ENCODE peak calls at places on chromosome 15, in nine cellular contexts. G, Q, J, M, B, W, S, E and F are unnamed samples.

GRCh38 chr15:80404719-80405553 is 754 bp downstream of the ARNT2 start:
- DNase-seq in B (no peak), E (peak), W (peak), M (no peak), J (no peak), S (no peak), Q (no peak), G (no peak), F (no peak)

GRCh38 chr15:52360229-52361203 is 64.9 kb upstream of the MYO5C start:
- DNase-seq in S (no peak), Q (no peak), J (no peak), G (no peak), M (no peak), E (no peak), W (peak), B (no peak), F (no peak)

GRCh38 chr15:81516461-81516860 is 142.4 kb upstream of the TMC3 start:
- DNase-seq in E (no peak), Q (no peak), W (no peak), G (peak), S (no peak), M (no peak), B (peak), J (no peak), F (no peak)

GRCh38 chr15:71756574-71757352 is 53.6 kb upstream of the NR2E3 start:
- DNase-seq in B (no peak), E (no peak), Q (no peak), M (no peak), J (no peak), W (no peak), S (no peak), G (no peak), F (no peak)

GRCh38 chr15:71275098-71275497 is 159.8 kb downstream of the THSD4 start:
- DNase-seq in S (no peak), J (no peak), B (no peak), M (no peak), E (no peak), Q (no peak), G (peak), W (no peak), F (no peak)

GRCh38 chr15:67542192-67542461 is 376 bp upstream of the MAP2K5 start:
- DNase-seq in W (peak), B (no peak), E (no peak), J (no peak), S (no peak), M (no peak), G (peak), Q (no peak), F (no peak)

GRCh38 chr15:66647358-66647757 is 54.7 kb upstream of the SMAD6 start:
- DNase-seq in M (no peak), W (no peak), Q (no peak), B (peak), G (no peak), S (peak), J (no peak), E (no peak), F (no peak)

GRCh38 chr15:40047413-40048154 is 8.6 kb upstream of the SRP14 start:
- DNase-seq in W (no peak), Q (peak), G (peak), J (peak), E (peak), B (peak), M (peak), S (peak), F (peak)

GRCh38 chr15:63539517-63539916 is 35.1 kb downstream of the USP3 start:
- DNase-seq in S (no peak), G (no peak), Q (no peak), M (no peak), J (no peak), E (no peak), B (peak), W (no peak), F (peak)

GRCh38 chr15:37872661-37873060 is 61.8 kb upstream of the TMCO5A start:
- DNase-seq in J (no peak), W (no peak), E (no peak), B (no peak), S (no peak), G (no peak), M (no peak), Q (no peak), F (no peak)

GRCh38 chr15:80694624-80695098 is 449 bp upstream of the ABHD17C start:
- DNase-seq in J (peak), B (peak), M (peak), G (peak), S (peak), W (peak), Q (peak), E (peak), F (peak)

GRCh38 chr15:27573800-27574485 is 525.2 kb downstream of the OCA2 start:
- DNase-seq in J (no peak), W (peak), B (no peak), M (no peak), G (no peak), S (no peak), Q (no peak), E (no peak), F (no peak)

GRCh38 chr15:72155021-72155621 is 36.9 kb downstream of the SENP8 start:
- DNase-seq in S (peak), J (no peak), M (no peak), E (peak), B (peak), W (no peak), G (peak), Q (no peak), F (peak)

GRCh38 chr15:33188654-33189257 is 5.8 kb downstream of the FMN1 start:
- DNase-seq in J (no peak), W (no peak), E (no peak), B (peak), G (no peak), Q (no peak), S (no peak), M (no peak), F (no peak)

GRCh38 chr15:31216210-31216911 is 110.3 kb upstream of the KLF13 start:
- DNase-seq in B (peak), S (peak), M (no peak), J (peak), E (peak), Q (no peak), W (peak), G (peak), F (peak)

GRCh38 chr15:51356147-51356546 is 14.7 kb downstream of the GLDN start:
- DNase-seq in M (no peak), S (no peak), B (no peak), Q (no peak), G (no peak), E (no peak), J (no peak), W (no peak), F (no peak)

GRCh38 chr15:51359981-51360380 is 18.5 kb downstream of the GLDN start:
- DNase-seq in M (no peak), Q (no peak), W (no peak), B (no peak), J (no peak), S (no peak), G (no peak), E (no peak), F (no peak)

GRCh38 chr15:51356983-51357382 is 15.5 kb downstream of the GLDN start:
- DNase-seq in S (no peak), B (no peak), Q (no peak), W (no peak), M (no peak), E (no peak), G (no peak), J (no peak), F (no peak)
- H3K27ac ChIP-seq in S (no peak), B (no peak), Q (no peak), W (no peak), M (no peak), E (no peak), G (no peak), J (no peak), F (no peak)

DNA sequence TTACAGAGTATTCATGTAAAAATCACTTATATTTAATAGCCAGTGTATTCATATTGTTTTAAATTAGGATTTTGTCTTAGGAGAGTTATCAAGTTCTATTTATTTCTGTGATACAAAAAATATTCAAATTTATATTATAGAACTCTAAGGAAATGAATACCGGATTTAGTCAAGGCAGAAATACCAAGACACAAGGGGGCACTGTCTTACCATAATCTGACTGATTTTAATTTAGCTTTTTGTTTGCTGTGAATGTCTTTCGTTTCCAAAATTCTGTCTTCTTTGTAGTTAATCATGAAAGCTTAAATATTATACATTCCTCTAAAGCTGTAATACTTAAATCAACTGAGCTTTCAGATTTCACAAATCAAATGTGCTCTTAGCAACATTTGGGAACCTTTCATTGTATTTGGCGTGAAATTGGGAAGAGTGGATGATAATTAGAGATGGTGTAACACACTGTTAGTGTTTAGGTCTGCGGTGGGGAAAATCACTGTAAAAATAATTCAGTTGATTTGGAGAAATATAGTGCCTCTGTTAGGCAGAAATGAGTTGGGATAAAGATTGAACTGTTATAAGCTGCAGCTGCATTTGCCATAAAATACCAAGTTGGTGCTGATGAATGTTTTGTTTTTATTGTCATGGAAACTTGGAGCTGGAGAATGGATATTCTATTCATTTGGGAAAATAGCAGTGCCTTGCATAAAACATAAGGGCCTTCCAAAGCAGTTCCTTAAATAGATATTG is 228.1 kb downstream of the TCF12 start:
- DNase-seq in Q (no peak), M (no peak), G (peak), S (no peak), J (no peak), B (peak), W (peak), E (no peak), F (no peak)
- H3K27ac ChIP-seq in Q (no peak), M (no peak), G (no peak), S (no peak), J (no peak), B (peak), W (no peak), E (no peak), F (peak)

DNA sequence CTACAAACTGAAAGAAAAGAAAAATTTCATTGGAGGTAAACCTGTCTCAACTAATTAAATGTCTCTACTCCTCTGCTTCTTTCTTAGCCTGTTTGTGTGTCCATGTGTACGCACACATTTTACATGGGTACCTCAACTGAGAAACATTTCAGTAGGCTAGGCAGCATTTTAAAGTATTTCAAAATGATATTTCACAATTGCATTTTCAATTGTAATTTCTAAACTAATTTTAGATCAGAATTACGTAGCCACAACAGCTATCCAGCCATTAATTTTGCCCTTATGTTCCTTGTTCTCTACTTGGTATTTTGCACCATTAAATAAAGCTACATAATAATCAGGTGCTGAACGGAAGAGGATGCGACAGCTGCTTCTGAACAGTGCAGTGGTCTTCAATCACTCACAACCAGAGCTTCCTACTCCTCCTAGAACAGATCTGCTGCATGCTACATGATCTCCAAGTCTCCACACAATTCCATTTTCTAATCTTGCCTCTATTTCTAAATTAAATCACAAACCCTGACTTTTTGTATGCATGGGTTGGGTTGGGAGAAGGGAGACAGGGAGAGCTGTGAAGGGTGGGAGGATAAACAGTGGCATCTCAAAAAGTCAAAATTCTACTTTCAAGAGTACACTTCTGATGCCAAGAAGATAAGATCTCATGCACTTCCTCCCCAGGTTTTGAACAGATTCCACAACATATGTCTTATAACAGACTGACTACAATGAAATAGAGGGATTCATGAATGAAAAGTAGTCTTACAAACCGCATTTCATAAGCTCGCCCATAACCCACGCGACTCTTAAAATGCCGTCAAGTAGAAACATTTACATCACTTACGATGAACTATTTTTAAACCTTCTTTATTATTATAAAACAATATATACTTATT is 57.4 kb downstream of the CHSY1 start:
- DNase-seq in M (no peak), Q (no peak), S (no peak), E (no peak), G (no peak), W (no peak), B (no peak), J (no peak), F (no peak)
- H3K27ac ChIP-seq in M (no peak), Q (no peak), S (no peak), E (peak), G (no peak), W (no peak), B (no peak), J (peak), F (peak)

DNA sequence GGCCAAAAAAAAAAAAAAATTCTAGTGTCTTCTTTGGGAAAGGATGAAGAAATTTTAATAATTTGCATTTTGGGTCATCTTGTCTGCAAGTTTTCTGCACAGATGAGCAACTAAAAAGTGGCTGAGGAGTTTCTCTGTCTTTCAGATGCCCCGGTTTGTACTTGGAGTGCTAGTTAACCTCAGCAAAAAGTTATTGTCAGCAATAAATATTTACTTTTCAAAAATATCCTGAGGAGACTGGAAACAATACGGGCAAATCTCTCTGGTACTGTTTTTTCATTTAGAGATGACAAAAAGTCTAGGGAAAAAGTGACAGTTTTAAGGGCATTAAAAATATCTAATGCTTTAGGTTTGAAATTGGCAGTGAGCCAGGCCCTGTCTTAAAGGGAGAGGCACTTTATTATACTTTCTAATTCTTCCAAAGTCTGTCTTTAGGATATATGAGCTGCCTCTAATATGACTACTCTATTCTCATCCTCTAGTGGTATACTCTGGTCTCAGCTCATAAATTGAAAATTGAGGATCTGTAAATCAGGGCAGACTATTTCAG is 436.0 kb upstream of the NR2F2 start:
- DNase-seq in S (no peak), B (no peak), J (no peak), M (no peak), W (no peak), G (no peak), E (no peak), Q (no peak), F (no peak)
- H3K27ac ChIP-seq in S (no peak), B (no peak), J (no peak), M (no peak), W (no peak), G (no peak), E (no peak), Q (no peak), F (peak)

DNA sequence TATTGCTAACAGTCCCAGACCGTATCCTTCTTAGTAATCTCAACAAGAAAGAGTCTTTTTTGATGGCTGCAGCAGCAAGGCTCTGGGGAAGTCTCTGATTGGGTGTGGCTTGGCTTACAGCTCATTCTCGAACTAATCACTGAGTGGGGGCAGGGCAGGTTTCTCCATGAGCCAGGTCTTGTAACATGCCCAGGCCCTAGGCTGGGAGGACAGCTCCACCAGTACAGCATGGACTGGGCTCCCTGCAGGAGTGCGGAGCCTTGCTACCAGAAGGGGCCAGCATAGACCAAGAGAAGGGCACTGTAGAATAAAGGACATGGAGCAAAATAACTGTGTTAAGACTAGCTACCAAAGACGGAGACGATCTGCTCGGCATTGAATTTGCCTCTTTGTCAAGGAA is 7.2 kb downstream of the CD276 start:
- DNase-seq in S (peak), B (peak), W (peak), Q (no peak), G (peak), M (no peak), E (peak), J (peak), F (peak)
- H3K27ac ChIP-seq in S (no peak), B (no peak), W (no peak), Q (no peak), G (peak), M (no peak), E (peak), J (no peak), F (no peak)

GRCh38 chr15:83322061-83322460 is 37.6 kb upstream of the BNC1 start:
- DNase-seq in G (peak), M (no peak), J (no peak), S (no peak), W (no peak), B (no peak), E (no peak), Q (no peak), F (no peak)

GRCh38 chr15:83320404-83320803 is 35.9 kb upstream of the BNC1 start:
- DNase-seq in G (no peak), J (no peak), M (no peak), Q (no peak), B (no peak), S (no peak), W (no peak), E (no peak), F (no peak)

GRCh38 chr15:83324799-83325198 is 40.3 kb upstream of the BNC1 start:
- DNase-seq in B (no peak), W (no peak), Q (no peak), M (no peak), E (no peak), S (no peak), J (no peak), G (no peak), F (no peak)

GRCh38 chr15:83320831-83321230 is 36.4 kb upstream of the BNC1 start:
- DNase-seq in M (no peak), J (no peak), W (no peak), E (no peak), S (no peak), Q (no peak), B (no peak), G (no peak), F (no peak)

DNA sequence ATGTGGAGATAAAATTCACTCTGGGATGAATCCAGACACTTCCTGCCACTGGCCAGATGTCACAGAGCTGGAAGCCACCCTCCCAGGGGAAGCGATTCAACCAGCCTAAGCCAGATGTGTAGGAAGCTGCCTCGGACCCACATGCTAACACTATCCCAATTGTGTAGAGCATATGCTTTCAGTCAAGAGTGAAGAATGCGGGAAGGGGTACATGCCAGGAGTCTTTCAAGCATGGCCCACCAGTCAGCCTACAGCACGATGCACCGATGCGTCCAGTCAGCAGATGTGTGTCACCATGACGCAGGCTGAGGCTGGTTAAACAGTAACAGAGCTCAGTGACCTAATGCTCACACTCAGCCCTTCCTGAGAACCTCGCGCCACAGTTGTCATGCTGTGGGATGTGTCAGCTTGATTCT is 38.8 kb upstream of the BNC1 start:
- DNase-seq in E (no peak), W (no peak), Q (no peak), B (peak), S (no peak), J (no peak), M (no peak), G (peak), F (no peak)
- H3K27ac ChIP-seq in E (no peak), W (no peak), Q (no peak), B (no peak), S (no peak), J (no peak), M (no peak), G (peak), F (no peak)

GRCh38 chr15:43868412-43868811 is 41.6 kb downstream of the WDR76 start:
- DNase-seq in E (no peak), M (no peak), Q (no peak), B (no peak), S (no peak), J (no peak), W (no peak), G (no peak), F (no peak)
- H3K27ac ChIP-seq in E (no peak), M (no peak), Q (no peak), B (no peak), S (no peak), J (no peak), W (no peak), G (no peak), F (no peak)

DNA sequence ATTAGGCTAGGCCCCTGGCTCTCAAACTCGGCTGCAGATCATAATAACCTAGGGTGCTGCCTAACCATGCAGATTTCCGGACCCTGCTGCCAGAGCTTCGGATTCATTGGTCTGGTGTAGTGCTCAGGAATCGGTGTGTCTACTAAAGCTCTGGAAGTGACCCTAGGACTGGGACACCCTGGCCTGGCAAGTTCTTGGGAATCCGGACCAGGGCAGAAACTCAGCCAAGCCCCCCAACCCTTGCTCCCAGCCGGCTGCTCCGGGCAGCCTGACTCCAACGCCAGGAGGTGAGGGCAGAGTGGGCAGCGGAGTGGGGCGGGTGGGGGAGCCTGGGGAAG is 23.0 kb downstream of the IGDCC3 start:
- DNase-seq in E (no peak), B (no peak), G (no peak), Q (no peak), M (no peak), S (no peak), J (peak), W (no peak), F (no peak)
- H3K27ac ChIP-seq in E (no peak), B (no peak), G (no peak), Q (no peak), M (no peak), S (no peak), J (no peak), W (peak), F (no peak)

GRCh38 chr15:98717942-98718341 is 69.6 kb downstream of the IGF1R start:
- DNase-seq in B (no peak), Q (no peak), G (no peak), W (no peak), S (no peak), M (no peak), E (no peak), J (no peak), F (no peak)
- H3K27ac ChIP-seq in B (no peak), Q (no peak), G (no peak), W (no peak), S (peak), M (no peak), E (peak), J (no peak), F (no peak)